ENCODE peak calls at places on chromosome 7, in eight cellular contexts. One of them, this sample, is unnamed.

GRCh38 chr7:154231732-154232131 is 179.5 kb downstream of the DPP6 start:
- DNase-seq in right lobe of liver: no peak
- DNase-seq in effector memory CD4-positive, alpha-beta T cell: no peak
- DNase-seq in lower lobe of right lung: no peak
- DNase-seq in activated naive CD4-positive, alpha-beta T cell treated with anti-CD3 and anti-CD28 coated beads for 36 hours: peak
- DNase-seq in CD4-positive, alpha-beta T cell: no peak
- DNase-seq in fibroblast of mammary gland: no peak
- DNase-seq in substantia nigra: no peak
- DNase-seq in this sample: no peak

GRCh38 chr7:151313857-151314256 is 27.8 kb upstream of the NUB1 start:
- DNase-seq in activated naive CD4-positive, alpha-beta T cell treated with anti-CD3 and anti-CD28 coated beads for 36 hours: peak
- DNase-seq in fibroblast of mammary gland: peak
- DNase-seq in substantia nigra: no peak
- DNase-seq in CD4-positive, alpha-beta T cell: no peak
- DNase-seq in right lobe of liver: no peak
- DNase-seq in effector memory CD4-positive, alpha-beta T cell: no peak
- DNase-seq in lower lobe of right lung: no peak
- DNase-seq in this sample: no peak

GRCh38 chr7:42700376-42701327 is 211.2 kb downstream of the C7orf25 start:
- DNase-seq in lower lobe of right lung: no peak
- DNase-seq in substantia nigra: no peak
- DNase-seq in effector memory CD4-positive, alpha-beta T cell: no peak
- DNase-seq in fibroblast of mammary gland: peak
- DNase-seq in CD4-positive, alpha-beta T cell: no peak
- DNase-seq in right lobe of liver: no peak
- DNase-seq in activated naive CD4-positive, alpha-beta T cell treated with anti-CD3 and anti-CD28 coated beads for 36 hours: no peak
- DNase-seq in this sample: no peak

GRCh38 chr7:24653316-24654085 is 80.2 kb downstream of the PALS2 start:
- DNase-seq in CD4-positive, alpha-beta T cell: no peak
- DNase-seq in activated naive CD4-positive, alpha-beta T cell treated with anti-CD3 and anti-CD28 coated beads for 36 hours: no peak
- DNase-seq in lower lobe of right lung: no peak
- DNase-seq in substantia nigra: no peak
- DNase-seq in right lobe of liver: no peak
- DNase-seq in fibroblast of mammary gland: no peak
- DNase-seq in effector memory CD4-positive, alpha-beta T cell: no peak
- DNase-seq in this sample: no peak

GRCh38 chr7:157900011-157900410 is 563.2 kb downstream of the DNAJB6 start:
- DNase-seq in effector memory CD4-positive, alpha-beta T cell: no peak
- DNase-seq in lower lobe of right lung: no peak
- DNase-seq in right lobe of liver: no peak
- DNase-seq in substantia nigra: no peak
- DNase-seq in CD4-positive, alpha-beta T cell: no peak
- DNase-seq in activated naive CD4-positive, alpha-beta T cell treated with anti-CD3 and anti-CD28 coated beads for 36 hours: no peak
- DNase-seq in fibroblast of mammary gland: no peak
- DNase-seq in this sample: no peak

GRCh38 chr7:141053626-141054025 is 20.2 kb upstream of the TMEM178B start:
- DNase-seq in activated naive CD4-positive, alpha-beta T cell treated with anti-CD3 and anti-CD28 coated beads for 36 hours: peak
- DNase-seq in fibroblast of mammary gland: no peak
- DNase-seq in substantia nigra: no peak
- DNase-seq in CD4-positive, alpha-beta T cell: no peak
- DNase-seq in lower lobe of right lung: no peak
- DNase-seq in effector memory CD4-positive, alpha-beta T cell: peak
- DNase-seq in right lobe of liver: no peak
- DNase-seq in this sample: peak

GRCh38 chr7:65832281-65832680 is 40.6 kb upstream of the VKORC1L1 start:
- DNase-seq in CD4-positive, alpha-beta T cell: no peak
- DNase-seq in fibroblast of mammary gland: peak
- DNase-seq in lower lobe of right lung: no peak
- DNase-seq in activated naive CD4-positive, alpha-beta T cell treated with anti-CD3 and anti-CD28 coated beads for 36 hours: peak
- DNase-seq in right lobe of liver: no peak
- DNase-seq in substantia nigra: no peak
- DNase-seq in effector memory CD4-positive, alpha-beta T cell: no peak
- DNase-seq in this sample: no peak

GRCh38 chr7:132991615-132992587 is 90.0 kb downstream of the CHCHD3 start:
- DNase-seq in substantia nigra: no peak
- DNase-seq in fibroblast of mammary gland: no peak
- DNase-seq in right lobe of liver: no peak
- DNase-seq in lower lobe of right lung: no peak
- DNase-seq in effector memory CD4-positive, alpha-beta T cell: no peak
- DNase-seq in activated naive CD4-positive, alpha-beta T cell treated with anti-CD3 and anti-CD28 coated beads for 36 hours: no peak
- DNase-seq in CD4-positive, alpha-beta T cell: no peak
- DNase-seq in this sample: no peak

GRCh38 chr7:85600425-85600824 is 413.6 kb upstream of the SEMA3D start:
- DNase-seq in activated naive CD4-positive, alpha-beta T cell treated with anti-CD3 and anti-CD28 coated beads for 36 hours: no peak
- DNase-seq in substantia nigra: no peak
- DNase-seq in fibroblast of mammary gland: no peak
- DNase-seq in CD4-positive, alpha-beta T cell: no peak
- DNase-seq in right lobe of liver: no peak
- DNase-seq in effector memory CD4-positive, alpha-beta T cell: no peak
- DNase-seq in lower lobe of right lung: no peak
- DNase-seq in this sample: no peak

GRCh38 chr7:152859781-152860191 is 100.2 kb downstream of the ACTR3B start:
- DNase-seq in effector memory CD4-positive, alpha-beta T cell: no peak
- DNase-seq in right lobe of liver: no peak
- DNase-seq in fibroblast of mammary gland: peak
- DNase-seq in CD4-positive, alpha-beta T cell: no peak
- DNase-seq in lower lobe of right lung: no peak
- DNase-seq in substantia nigra: no peak
- DNase-seq in activated naive CD4-positive, alpha-beta T cell treated with anti-CD3 and anti-CD28 coated beads for 36 hours: peak
- DNase-seq in this sample: no peak

GRCh38 chr7:133139350-133139749 is 57.5 kb upstream of the CHCHD3 start:
- DNase-seq in substantia nigra: no peak
- DNase-seq in effector memory CD4-positive, alpha-beta T cell: no peak
- DNase-seq in lower lobe of right lung: no peak
- DNase-seq in right lobe of liver: no peak
- DNase-seq in activated naive CD4-positive, alpha-beta T cell treated with anti-CD3 and anti-CD28 coated beads for 36 hours: peak
- DNase-seq in fibroblast of mammary gland: peak
- DNase-seq in CD4-positive, alpha-beta T cell: no peak
- DNase-seq in this sample: no peak

GRCh38 chr7:29622335-29623265 is 59.0 kb downstream of the PRR15 start:
- DNase-seq in lower lobe of right lung: no peak
- DNase-seq in effector memory CD4-positive, alpha-beta T cell: no peak
- DNase-seq in CD4-positive, alpha-beta T cell: no peak
- DNase-seq in substantia nigra: no peak
- DNase-seq in right lobe of liver: no peak
- DNase-seq in activated naive CD4-positive, alpha-beta T cell treated with anti-CD3 and anti-CD28 coated beads for 36 hours: no peak
- DNase-seq in fibroblast of mammary gland: peak
- DNase-seq in this sample: no peak

This sample was measured in T-helper 9 cell.